ENCODE peak calls at places on chromosomes 13 and 19, in six cellular contexts. M is psoas muscle, T is left ventricle myocardium inferior, C is heart left ventricle, B is adrenal gland, K is IMR-90. R is an unnamed sample. For H3K4me1, the result is how much of the 10 kb centered on the place peaks cover.

GRCh38 chr19:54653181-54653809 is 9.5 kb upstream of the LILRB4 start:
- DNase-seq in M (no peak), T (no peak), C (no peak), B (no peak), K (peak), R (no peak)

GRCh38 chr13:111595276-111595675 is 274.8 kb downstream of the TEX29 start:
- DNase-seq in M (no peak), T (no peak), C (no peak), B (no peak), K (no peak), R (no peak)

GRCh38 chr13:38202730-38203129 is 146.9 kb upstream of the UFM1 start:
- DNase-seq in M (no peak), T (no peak), C (no peak), B (no peak), K (peak), R (no peak)

GRCh38 chr19:33063356-33064116 is 1.2 kb downstream of the RHPN2 start:
- DNase-seq in M (no peak), T (no peak), C (no peak), B (no peak), K (peak), R (peak)

GRCh38 chr13:77980592-77980991 is 62.0 kb upstream of the EDNRB start:
- DNase-seq in M (no peak), T (no peak), C (no peak), B (no peak), K (peak), R (peak)

GRCh38 chr13:95185851-95186250 is 115.4 kb downstream of the ABCC4 start:
- DNase-seq in M (no peak), T (no peak), C (no peak), B (no peak), K (no peak), R (no peak)

GRCh38 chr13:95195146-95195545 is 106.1 kb downstream of the ABCC4 start:
- DNase-seq in M (no peak), T (no peak), C (no peak), B (no peak), K (no peak), R (no peak)

GRCh38 chr19:33302175-33302973 is at the start of gene CEBPA:
- DNase-seq in M (peak), T (peak), C (peak), B (peak), K (peak), R (peak)

GRCh38 chr19:14072535-14073231 is at the start of gene MISP3:
- DNase-seq in M (peak), T (peak), C (peak), B (peak), K (no peak), R (no peak)

GRCh38 chr13:30846311-30846710 is 59.8 kb upstream of the MEDAG start:
- DNase-seq in M (no peak), T (no peak), C (no peak), B (no peak), K (peak), R (no peak)

GRCh38 chr13:30805603-30806011 is 70.3 kb downstream of the ALOX5AP start:
- DNase-seq in M (no peak), T (no peak), C (no peak), B (no peak), K (peak), R (peak)

GRCh38 chr13:99542788-99543406 is 41.6 kb downstream of the TM9SF2 start:
- DNase-seq in M (no peak), T (no peak), C (no peak), B (no peak), K (no peak), R (no peak)

GRCh38 chr19:8254286-8255001 is 45.3 kb downstream of the CERS4 start:
- DNase-seq in M (no peak), T (no peak), C (no peak), B (no peak), K (no peak), R (no peak)

GRCh38 chr19:42431486-42431885 is 4.3 kb upstream of the LIPE start:
- DNase-seq in M (no peak), T (no peak), C (no peak), B (no peak), K (no peak), R (no peak)

GRCh38 chr19:34306213-34306661 is 51.9 kb downstream of the GARRE1 start:
- DNase-seq in M (no peak), T (no peak), C (no peak), B (no peak), K (no peak), R (no peak)
- H3K4me1 ChIP-seq in M (under half), T (half or more), C (under half), B (under half), K (under half), R (under half)

GRCh38 chr13:71149498-71150363 is 717.3 kb downstream of the DACH1 start:
- DNase-seq in M (no peak), T (no peak), C (no peak), B (no peak), K (no peak), R (no peak)
- H3K27ac ChIP-seq in M (no peak), T (no peak), C (no peak), B (no peak), K (no peak), R (no peak)

GRCh38 chr13:27969073-27969865 is at the start of gene CDX2:
- DNase-seq in M (no peak), T (no peak), C (no peak), B (no peak), K (no peak), R (no peak)
- H3K4me3 ChIP-seq in M (no peak), T (peak), C (no peak), B (no peak), K (no peak), R (peak)

DNA sequence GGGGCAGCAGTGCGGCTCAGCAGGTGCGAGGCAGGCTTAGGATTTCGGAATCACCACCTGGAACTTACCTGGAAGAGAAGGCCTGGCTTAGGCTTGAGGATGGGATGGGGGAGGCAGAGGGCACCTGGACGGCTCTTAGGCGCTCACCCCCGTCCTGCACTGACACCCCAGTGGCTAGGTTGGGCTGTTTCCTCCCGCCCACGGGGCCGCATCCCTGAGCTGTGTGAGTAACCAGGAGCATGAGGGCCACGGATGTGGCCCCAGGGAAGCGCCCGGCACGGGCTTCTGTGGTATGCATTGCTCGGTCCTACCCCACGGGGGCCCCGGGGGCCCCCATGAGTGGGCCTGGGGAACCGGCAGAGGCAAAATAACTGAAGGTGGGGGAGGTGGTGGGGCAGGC is 2.4 kb upstream of the NKPD1 start:
- DNase-seq in M (no peak), T (no peak), C (no peak), B (no peak), K (no peak), R (no peak)
- H3K4me1 ChIP-seq in M (under half), T (under half), C (under half), B (under half), K (under half), R (under half)

GRCh38 chr13:96816261-96816660 is 178.0 kb downstream of the OXGR1 start:
- DNase-seq in M (peak), T (no peak), C (no peak), B (no peak), K (no peak), R (peak)
- H3K27ac ChIP-seq in M (no peak), T (peak), C (no peak), B (no peak), K (no peak), R (no peak)

R was measured in cardiac muscle cell.